ENCODE peak calls at places on chromosomes 4 and X, in nine cellular contexts. Q is esophagus muscularis mucosa, K is GM23338, A is astrocyte, J is endodermal cell, T is tibial artery, D is right atrium auricular region, S is PC-9, F is psoas muscle. H is an unnamed sample.

GRCh38 chrX:20309796-20310195 is 43.1 kb upstream of the RPS6KA3 start:
- DNase-seq in Q (no peak), K (no peak), A (peak), J (no peak), T (no peak), D (no peak), S (no peak), F (no peak), H (peak)

GRCh38 chr4:94811653-94812052 is 53.9 kb downstream of the BMPR1B start:
- DNase-seq in Q (no peak), K (no peak), A (no peak), J (no peak), T (no peak), D (no peak), S (no peak), F (no peak), H (no peak)

GRCh38 chr4:185919107-185919506 is 107.1 kb upstream of the SORBS2 start:
- DNase-seq in Q (no peak), K (no peak), A (no peak), J (no peak), T (no peak), D (no peak), S (no peak), F (no peak), H (no peak)

GRCh38 chr4:71860643-71861042 is 76.8 kb upstream of the GC start:
- DNase-seq in Q (no peak), K (peak), A (no peak), J (peak), T (no peak), D (no peak), S (no peak), F (no peak), H (no peak)

GRCh38 chr4:182528819-182529218 is 285.6 kb downstream of the TENM3 start:
- DNase-seq in Q (no peak), K (no peak), A (no peak), J (no peak), T (no peak), D (no peak), S (no peak), F (no peak), H (no peak)

GRCh38 chr4:24382381-24382780 is 202.0 kb downstream of the DHX15 start:
- DNase-seq in Q (no peak), K (no peak), A (peak), J (no peak), T (no peak), D (no peak), S (no peak), F (no peak), H (peak)

GRCh38 chr4:176376032-176376614 is 56.4 kb downstream of the SPCS3 start:
- DNase-seq in Q (no peak), K (peak), A (peak), J (no peak), T (no peak), D (no peak), S (no peak), F (no peak), H (no peak)

GRCh38 chrX:108209006-108209554 is 117.5 kb downstream of the ATG4A start:
- DNase-seq in Q (no peak), K (no peak), A (no peak), J (no peak), T (no peak), D (no peak), S (no peak), F (no peak), H (no peak)

GRCh38 chr4:17517664-17518063 is 2.7 kb downstream of the CLRN2 start:
- DNase-seq in Q (no peak), K (peak), A (no peak), J (peak), T (no peak), D (no peak), S (no peak), F (no peak), H (no peak)

GRCh38 chrX:136192839-136193414 is 45.6 kb downstream of the FHL1 start:
- DNase-seq in Q (no peak), K (no peak), A (peak), J (no peak), T (no peak), D (no peak), S (no peak), F (no peak), H (no peak)

GRCh38 chr4:20195071-20195885 is 56.4 kb upstream of the SLIT2 start:
- DNase-seq in Q (no peak), K (no peak), A (peak), J (no peak), T (no peak), D (no peak), S (no peak), F (no peak), H (no peak)
- H3K27ac ChIP-seq in Q (no peak), K (no peak), A (peak), J (no peak), T (no peak), D (no peak), S (no peak), F (no peak), H (peak)

DNA sequence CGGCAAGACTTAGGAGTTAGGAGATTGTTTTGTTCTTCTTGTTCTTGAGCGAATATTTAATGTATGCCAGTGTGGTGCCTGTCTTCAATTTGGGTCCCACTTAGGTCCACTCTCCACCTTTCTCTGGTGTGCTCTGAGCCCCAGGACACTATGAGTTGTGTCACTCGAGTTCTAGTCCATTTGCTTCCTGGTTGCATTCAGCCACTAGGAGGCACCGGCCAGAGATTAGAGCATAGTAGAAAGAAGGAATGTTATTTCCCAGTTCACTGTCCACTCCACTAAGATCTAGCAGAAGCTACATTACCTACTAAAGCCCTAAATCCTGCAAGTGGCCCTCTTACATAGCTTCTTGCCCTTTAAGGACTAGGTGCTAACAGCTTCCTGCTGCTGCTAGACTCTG is 326.9 kb downstream of the NAF1 start:
- DNase-seq in Q (no peak), K (peak), A (no peak), J (peak), T (no peak), D (no peak), S (no peak), F (no peak), H (no peak)
- TF ChIP-seq CTCF in Q (no peak), K (peak), A (no peak), J (peak), T (no peak), D (no peak), S (no peak), F (no peak), H (no peak)

DNA sequence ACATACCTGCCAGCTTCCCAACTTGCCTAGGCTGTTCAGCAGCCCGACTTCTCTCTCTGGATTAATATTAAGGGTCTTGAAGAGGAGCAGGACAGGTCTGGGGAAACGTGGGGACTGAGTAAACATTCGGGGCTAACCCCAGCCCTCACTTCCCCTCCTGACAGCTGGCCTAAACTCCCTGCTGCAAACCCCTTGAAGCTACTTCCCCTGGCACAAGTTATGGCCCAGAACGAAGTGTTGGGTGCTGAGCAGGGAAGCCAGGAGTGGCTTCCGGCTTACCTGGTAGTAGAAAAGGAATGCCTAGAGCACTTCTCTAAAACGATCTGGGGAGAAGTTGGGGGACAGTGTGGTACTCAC is 200.0 kb downstream of the BCOR start:
- DNase-seq in Q (no peak), K (no peak), A (no peak), J (no peak), T (no peak), D (no peak), S (no peak), F (no peak), H (no peak)
- H3K27ac ChIP-seq in Q (no peak), K (no peak), A (no peak), J (no peak), T (peak), D (peak), S (no peak), F (no peak), H (peak)

GRCh38 chr4:141220655-141221605 is at the start of gene ZNF330:
- DNase-seq in Q (peak), K (peak), A (peak), J (peak), T (peak), D (peak), S (peak), F (peak), H (peak)
- TF ChIP-seq CTCF in Q (no peak), K (peak), A (peak), J (peak), T (no peak), D (no peak), S (peak), F (peak), H (peak)

GRCh38 chr4:125736057-125736456 is 421.3 kb downstream of the FAT4 start:
- DNase-seq in Q (no peak), K (peak), A (peak), J (peak), T (no peak), D (no peak), S (no peak), F (no peak), H (no peak)

GRCh38 chr4:125734504-125734903 is 419.7 kb downstream of the FAT4 start:
- DNase-seq in Q (no peak), K (no peak), A (no peak), J (no peak), T (no peak), D (no peak), S (no peak), F (no peak), H (no peak)

GRCh38 chr4:125739760-125740159 is 425.0 kb downstream of the FAT4 start:
- DNase-seq in Q (no peak), K (no peak), A (peak), J (no peak), T (no peak), D (no peak), S (no peak), F (no peak), H (no peak)

GRCh38 chr4:125732682-125733081 is 417.9 kb downstream of the FAT4 start:
- DNase-seq in Q (no peak), K (no peak), A (no peak), J (no peak), T (no peak), D (no peak), S (no peak), F (no peak), H (no peak)

GRCh38 chr4:125735107-125735506 is 420.4 kb downstream of the FAT4 start:
- DNase-seq in Q (no peak), K (peak), A (peak), J (peak), T (no peak), D (peak), S (peak), F (peak), H (peak)
- H3K27ac ChIP-seq in Q (no peak), K (peak), A (peak), J (peak), T (no peak), D (peak), S (no peak), F (no peak), H (no peak)

GRCh38 chrX:103464071-103464773 is 55.1 kb downstream of the RAB40A start:
- DNase-seq in Q (no peak), K (peak), A (peak), J (peak), T (no peak), D (no peak), S (no peak), F (no peak), H (no peak)
- TF ChIP-seq CTCF in Q (peak), K (peak), A (peak), J (peak), T (peak), D (no peak), S (no peak), F (peak), H (peak)

GRCh38 chr4:57075353-57075752 is 34.8 kb downstream of the IGFBP7 start:
- DNase-seq in Q (no peak), K (no peak), A (no peak), J (no peak), T (no peak), D (no peak), S (no peak), F (no peak), H (no peak)

GRCh38 chr4:57077550-57078311 is 32.5 kb downstream of the IGFBP7 start:
- DNase-seq in Q (no peak), K (peak), A (peak), J (peak), T (no peak), D (no peak), S (peak), F (no peak), H (no peak)

GRCh38 chr4:57078685-57079521 is 31.3 kb downstream of the IGFBP7 start:
- DNase-seq in Q (no peak), K (peak), A (peak), J (peak), T (no peak), D (no peak), S (no peak), F (no peak), H (no peak)

GRCh38 chr4:57074753-57075152 is 35.4 kb downstream of the IGFBP7 start:
- DNase-seq in Q (no peak), K (no peak), A (peak), J (peak), T (no peak), D (no peak), S (no peak), F (no peak), H (peak)

GRCh38 chr4:57076646-57077045 is 33.5 kb downstream of the IGFBP7 start:
- DNase-seq in Q (no peak), K (no peak), A (no peak), J (no peak), T (no peak), D (no peak), S (no peak), F (no peak), H (no peak)
- H3K27ac ChIP-seq in Q (peak), K (no peak), A (peak), J (no peak), T (peak), D (peak), S (no peak), F (no peak), H (no peak)

GRCh38 chr4:8886625-8887406 is 15.2 kb upstream of the HMX1 start:
- DNase-seq in Q (no peak), K (no peak), A (no peak), J (no peak), T (no peak), D (no peak), S (no peak), F (no peak), H (no peak)
- TF ChIP-seq CTCF in Q (no peak), K (peak), A (peak), J (peak), T (no peak), D (no peak), S (peak), F (no peak), H (peak)

GRCh38 chr4:112888617-112889016 is 160.8 kb upstream of the ANK2 start:
- DNase-seq in Q (no peak), K (no peak), A (no peak), J (no peak), T (no peak), D (no peak), S (no peak), F (no peak), H (no peak)
- H3K27ac ChIP-seq in Q (no peak), K (no peak), A (no peak), J (no peak), T (no peak), D (no peak), S (no peak), F (no peak), H (no peak)